ENCODE peak calls at places on chromosomes 16 and 17, in six cellular contexts. K, P, C, L, I and W are unnamed samples.

GRCh38 chr17:74241847-74242246 is 28.5 kb downstream of the TTYH2 start:
- DNase-seq in C (no peak), L (no peak), P (no peak), I (no peak), K (no peak), W (no peak)

GRCh38 chr17:43803758-43804157 is 23.5 kb downstream of the CFAP97D1 start:
- DNase-seq in P (no peak), L (no peak), K (no peak), I (no peak), C (no peak), W (no peak)

GRCh38 chr17:55303701-55304145 is 39.0 kb downstream of the HLF start:
- DNase-seq in C (no peak), I (no peak), L (no peak), K (no peak), P (peak), W (no peak)

GRCh38 chr17:2094891-2095535 is 40.1 kb downstream of the HIC1 start:
- DNase-seq in C (peak), P (peak), I (no peak), L (peak), K (peak), W (no peak)

GRCh38 chr16:49701867-49702494 is 153.9 kb downstream of the ZNF423 start:
- DNase-seq in I (no peak), C (peak), P (peak), L (no peak), K (no peak), W (peak)

GRCh38 chr17:1878419-1879121 is 48.8 kb downstream of the RPA1 start:
- DNase-seq in I (no peak), L (no peak), K (no peak), P (no peak), C (no peak), W (no peak)

GRCh38 chr16:57289391-57290257 is 5.2 kb upstream of the PLLP start:
- DNase-seq in P (no peak), K (peak), I (no peak), L (no peak), C (no peak), W (no peak)

GRCh38 chr17:47742319-47743181 is 9.5 kb downstream of the TBX21 start:
- DNase-seq in P (no peak), C (no peak), K (no peak), L (no peak), I (no peak), W (no peak)

GRCh38 chr17:1880851-1881630 is 51.2 kb downstream of the RPA1 start:
- DNase-seq in K (no peak), C (peak), P (no peak), L (no peak), I (no peak), W (no peak)

GRCh38 chr17:1783834-1784611 is 22.2 kb downstream of the SERPINF1 start:
- DNase-seq in K (peak), C (peak), I (peak), P (peak), L (peak), W (peak)

GRCh38 chr17:46056800-46057304 is 57.8 kb downstream of the STH start:
- DNase-seq in C (no peak), L (no peak), I (no peak), K (no peak), P (peak), W (no peak)

GRCh38 chr16:56360117-56361008 is 65.0 kb downstream of the AMFR start:
- DNase-seq in K (peak), P (no peak), L (peak), I (no peak), C (peak), W (peak)

GRCh38 chr16:30929167-30929566 is 5.8 kb downstream of the FBXL19 start:
- DNase-seq in L (no peak), K (no peak), P (no peak), C (no peak), I (no peak), W (no peak)

GRCh38 chr16:8572919-8573724 is 17.2 kb downstream of the TMEM114 start:
- DNase-seq in L (no peak), P (peak), I (no peak), K (no peak), C (peak), W (no peak)

GRCh38 chr16:50838165-50838564 is 96.3 kb downstream of the CYLD start:
- DNase-seq in L (no peak), P (no peak), C (no peak), K (no peak), I (no peak), W (no peak)

GRCh38 chr16:19184823-19185509 is 16.9 kb downstream of the SYT17 start:
- DNase-seq in P (no peak), I (no peak), L (no peak), K (no peak), C (no peak), W (no peak)

GRCh38 chr16:65658339-65659275 is 536.7 kb upstream of the CDH11 start:
- DNase-seq in I (no peak), C (no peak), K (no peak), P (peak), L (no peak), W (no peak)

GRCh38 chr17:35169964-35170363 is 22.3 kb downstream of the UNC45B start:
- DNase-seq in P (no peak), K (no peak), C (no peak), L (no peak), I (no peak), W (no peak)

GRCh38 chr17:79706931-79707382 is 23.8 kb upstream of the ENPP7 start:
- DNase-seq in L (no peak), P (peak), C (peak), K (no peak), I (no peak), W (no peak)

GRCh38 chr16:89087922-89088321 is 5.7 kb upstream of the ACSF3 start:
- DNase-seq in C (no peak), I (no peak), L (no peak), K (no peak), P (no peak), W (no peak)

GRCh38 chr17:32491371-32492280 is 4.8 kb downstream of the CDK5R1 start:
- DNase-seq in I (no peak), P (no peak), K (peak), C (no peak), L (no peak), W (no peak)

GRCh38 chr16:75244225-75244792 is 7.1 kb downstream of the BCAR1 start:
- DNase-seq in I (no peak), K (peak), L (peak), C (peak), P (peak), W (no peak)

GRCh38 chr16:14057878-14058382 is 13.2 kb upstream of the MRTFB start:
- DNase-seq in I (peak), P (no peak), C (peak), L (no peak), K (no peak), W (no peak)

GRCh38 chr17:36085710-36086268 is 4.2 kb downstream of the CCL3 start:
- DNase-seq in C (no peak), K (no peak), P (peak), I (no peak), L (no peak), W (no peak)

GRCh38 chr16:48276102-48276501 is 28.8 kb upstream of the ABCC11 start:
- DNase-seq in P (no peak), L (no peak), C (no peak), I (no peak), K (no peak), W (no peak)

GRCh38 chr16:48272837-48273421 is 25.6 kb upstream of the ABCC11 start:
- DNase-seq in K (no peak), I (no peak), L (no peak), P (no peak), C (no peak), W (peak)

GRCh38 chr16:48269011-48269410 is 21.7 kb upstream of the ABCC11 start:
- DNase-seq in K (no peak), L (no peak), C (no peak), I (no peak), P (no peak), W (no peak)

GRCh38 chr16:48274476-48274875 is 27.1 kb upstream of the ABCC11 start:
- DNase-seq in K (no peak), C (no peak), L (no peak), I (no peak), P (no peak), W (no peak)

DNA sequence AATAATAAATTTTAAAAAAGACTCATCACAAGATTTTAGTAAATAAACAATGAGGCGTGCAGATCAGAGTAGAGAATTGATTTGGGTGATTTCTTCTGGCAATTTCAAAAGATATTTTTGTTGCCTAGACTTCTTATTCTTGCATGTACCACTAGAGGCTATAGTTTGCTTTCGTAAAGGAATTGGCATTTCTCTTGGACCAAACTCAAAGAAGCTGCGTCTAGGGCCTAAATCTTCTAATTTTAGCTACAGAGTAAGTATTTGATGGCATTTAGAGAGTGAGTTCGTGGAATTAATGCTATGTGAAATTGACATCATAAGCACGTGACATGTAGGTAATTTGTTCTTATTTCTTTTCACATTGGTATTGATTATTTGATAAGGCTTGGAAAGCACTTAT is 24.4 kb upstream of the ABCC11 start:
- DNase-seq in K (no peak), L (no peak), I (no peak), C (no peak), P (peak), W (no peak)
- TF ChIP-seq CTCF in K (no peak), L (no peak), I (peak), C (no peak), P (peak), W (no peak)

GRCh38 chr17:4584835-4585187 is 482 bp downstream of the SMTNL2 start:
- DNase-seq in K (peak), C (no peak), P (no peak), L (no peak), I (no peak), W (peak)
- H3K4me3 ChIP-seq in K (peak), C (peak), P (no peak), L (peak), I (peak), W (peak)

GRCh38 chr16:15742716-15743115 is 92.7 kb downstream of the NDE1 start:
- DNase-seq in I (no peak), K (no peak), C (no peak), P (no peak), L (no peak), W (no peak)
- TF ChIP-seq CTCF in I (no peak), K (no peak), C (no peak), P (no peak), L (no peak), W (no peak)

GRCh38 chr16:23848958-23849357 is 13.2 kb downstream of the PRKCB start:
- DNase-seq in K (no peak), I (no peak), C (no peak), P (no peak), L (no peak), W (no peak)
- H3K4me3 ChIP-seq in K (no peak), I (no peak), C (no peak), P (no peak), L (no peak), W (no peak)

DNA sequence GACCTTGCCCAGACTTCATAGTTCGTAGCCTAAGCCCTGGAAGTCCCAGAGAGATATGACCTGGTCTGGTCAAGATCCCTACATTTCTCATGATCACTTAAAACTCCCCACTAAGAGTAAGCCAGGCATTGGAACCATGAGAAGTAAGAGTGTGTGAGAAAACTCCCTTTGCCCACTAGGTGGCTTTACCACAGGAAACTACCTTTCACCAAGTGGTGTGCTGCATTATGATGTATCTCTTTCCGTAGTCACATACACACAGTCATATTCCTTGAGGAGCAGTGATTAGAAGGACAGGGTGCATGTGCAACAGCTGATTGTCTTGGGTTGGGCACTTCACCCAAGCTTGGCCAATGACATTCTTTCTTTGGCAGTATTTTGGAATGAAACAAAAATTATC is 639.3 kb downstream of the KCNJ2 start:
- DNase-seq in L (no peak), P (no peak), K (no peak), C (no peak), I (no peak), W (no peak)
- TF ChIP-seq CTCF in L (no peak), P (peak), K (peak), C (peak), I (no peak), W (no peak)

DNA sequence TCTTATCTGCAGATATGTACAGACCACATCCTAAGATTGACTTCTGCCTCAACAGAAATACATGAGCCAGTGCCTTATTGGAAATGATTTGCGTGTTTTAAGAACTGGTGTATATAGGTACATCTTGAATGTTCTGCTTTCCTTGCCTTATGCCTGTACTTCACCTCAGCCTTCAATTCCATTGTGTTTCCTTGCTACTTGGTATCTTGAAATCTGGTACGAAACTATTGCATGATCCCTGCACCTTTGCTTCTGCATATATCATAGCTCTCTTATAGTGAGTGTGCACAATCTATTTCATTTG is 1.5 kb downstream of the ATF7IP2 start:
- DNase-seq in P (no peak), K (no peak), I (no peak), L (no peak), C (no peak), W (no peak)
- H3K4me3 ChIP-seq in P (peak), K (peak), I (peak), L (no peak), C (peak), W (no peak)

GRCh38 chr16:11354733-11355574 is 9.7 kb downstream of the RMI2 start:
- DNase-seq in K (no peak), I (no peak), P (peak), C (peak), L (no peak), W (peak)
- TF ChIP-seq CTCF in K (no peak), I (no peak), P (no peak), C (no peak), L (no peak), W (no peak)

GRCh38 chr17:81901167-81902022 is 643 bp upstream of the NPB start:
- DNase-seq in I (no peak), C (no peak), P (no peak), L (no peak), K (no peak), W (no peak)
- H3K4me3 ChIP-seq in I (peak), C (peak), P (no peak), L (peak), K (no peak), W (no peak)